ENCODE peak calls at places on chromosomes 6 and 20, in seven cellular contexts. One of them, this sample, is unnamed.

GRCh38 chr6:113476937-113477839 is 380.0 kb upstream of the MARCKS start:
- DNase-seq in NCI-H1092: no peak
- DNase-seq in EH: peak
- DNase-seq in occipital lobe: no peak
- DNase-seq in stimulated activated CD4-positive, alpha-beta T cell treated with anti-CD3 and anti-CD28 coated beads, Interleukin-4, amount 100 ng/mL, for 4 hours: no peak
- DNase-seq in amygdala: no peak
- DNase-seq in fibroblast of pulmonary artery: no peak
- DNase-seq in this sample: no peak

GRCh38 chr6:127939442-127940066 is 38.7 kb upstream of the THEMIS start:
- DNase-seq in NCI-H1092: no peak
- DNase-seq in EH: peak
- DNase-seq in occipital lobe: no peak
- DNase-seq in stimulated activated CD4-positive, alpha-beta T cell treated with anti-CD3 and anti-CD28 coated beads, Interleukin-4, amount 100 ng/mL, for 4 hours: no peak
- DNase-seq in amygdala: no peak
- DNase-seq in fibroblast of pulmonary artery: peak
- DNase-seq in this sample: no peak

GRCh38 chr6:134099770-134100169 is 47.3 kb upstream of the SLC2A12 start:
- DNase-seq in NCI-H1092: no peak
- DNase-seq in EH: no peak
- DNase-seq in occipital lobe: no peak
- DNase-seq in stimulated activated CD4-positive, alpha-beta T cell treated with anti-CD3 and anti-CD28 coated beads, Interleukin-4, amount 100 ng/mL, for 4 hours: no peak
- DNase-seq in amygdala: no peak
- DNase-seq in fibroblast of pulmonary artery: no peak
- DNase-seq in this sample: no peak

GRCh38 chr6:144543006-144543871 is 258.1 kb downstream of the UTRN start:
- DNase-seq in NCI-H1092: no peak
- DNase-seq in EH: peak
- DNase-seq in occipital lobe: no peak
- DNase-seq in stimulated activated CD4-positive, alpha-beta T cell treated with anti-CD3 and anti-CD28 coated beads, Interleukin-4, amount 100 ng/mL, for 4 hours: no peak
- DNase-seq in amygdala: no peak
- DNase-seq in fibroblast of pulmonary artery: peak
- DNase-seq in this sample: no peak

GRCh38 chr6:38573800-38574395 is 65.8 kb downstream of the BTBD9 start:
- DNase-seq in NCI-H1092: no peak
- DNase-seq in EH: peak
- DNase-seq in occipital lobe: no peak
- DNase-seq in stimulated activated CD4-positive, alpha-beta T cell treated with anti-CD3 and anti-CD28 coated beads, Interleukin-4, amount 100 ng/mL, for 4 hours: no peak
- DNase-seq in amygdala: no peak
- DNase-seq in fibroblast of pulmonary artery: no peak
- DNase-seq in this sample: no peak

GRCh38 chr6:71289039-71289801 is 609 bp downstream of the OGFRL1 start:
- DNase-seq in NCI-H1092: no peak
- DNase-seq in EH: peak
- DNase-seq in occipital lobe: no peak
- DNase-seq in stimulated activated CD4-positive, alpha-beta T cell treated with anti-CD3 and anti-CD28 coated beads, Interleukin-4, amount 100 ng/mL, for 4 hours: no peak
- DNase-seq in amygdala: no peak
- DNase-seq in fibroblast of pulmonary artery: no peak
- DNase-seq in this sample: no peak

GRCh38 chr6:131950767-131951575 is at the start of gene CCN2:
- DNase-seq in NCI-H1092: no peak
- DNase-seq in EH: peak
- DNase-seq in occipital lobe: no peak
- DNase-seq in stimulated activated CD4-positive, alpha-beta T cell treated with anti-CD3 and anti-CD28 coated beads, Interleukin-4, amount 100 ng/mL, for 4 hours: no peak
- DNase-seq in amygdala: peak
- DNase-seq in fibroblast of pulmonary artery: peak
- DNase-seq in this sample: peak

GRCh38 chr6:91438570-91438969 is 851.7 kb upstream of the MAP3K7 start:
- DNase-seq in NCI-H1092: no peak
- DNase-seq in EH: no peak
- DNase-seq in occipital lobe: no peak
- DNase-seq in stimulated activated CD4-positive, alpha-beta T cell treated with anti-CD3 and anti-CD28 coated beads, Interleukin-4, amount 100 ng/mL, for 4 hours: no peak
- DNase-seq in amygdala: no peak
- DNase-seq in fibroblast of pulmonary artery: no peak
- DNase-seq in this sample: no peak

GRCh38 chr20:64106435-64106961 is 867 bp downstream of the NPBWR2 start:
- DNase-seq in NCI-H1092: no peak
- DNase-seq in EH: no peak
- DNase-seq in occipital lobe: no peak
- DNase-seq in stimulated activated CD4-positive, alpha-beta T cell treated with anti-CD3 and anti-CD28 coated beads, Interleukin-4, amount 100 ng/mL, for 4 hours: no peak
- DNase-seq in amygdala: no peak
- DNase-seq in fibroblast of pulmonary artery: no peak
- DNase-seq in this sample: no peak